ENCODE peak calls at places on chromosomes 6 and 20, in four cellular contexts. C is GM13976; L is activated CD4-positive, CD25-positive, alpha-beta regulatory T cell; V is heart left ventricle. R is an unnamed sample.

GRCh38 chr6:95511404-95511803 is 65.9 kb upstream of the MANEA start:
- DNase-seq in L (no peak), C (no peak), V (no peak), R (no peak)

GRCh38 chr6:158548418-158549161 is 11.3 kb upstream of the TMEM181 start:
- DNase-seq in L (no peak), V (no peak), C (no peak), R (no peak)

GRCh38 chr6:1311400-1312192 is at the start of gene FOXQ1:
- DNase-seq in L (no peak), C (peak; percentile 40), V (no peak), R (peak; percentile 51)

GRCh38 chr6:134172020-134172766 is 119.8 kb upstream of the SLC2A12 start:
- DNase-seq in C (no peak), L (no peak), V (no peak), R (no peak)

GRCh38 chr6:100096936-100097335 is 102.9 kb upstream of the MCHR2 start:
- DNase-seq in V (no peak), C (no peak), L (no peak), R (no peak)

GRCh38 chr6:117502580-117502979 is 20.1 kb downstream of the DCBLD1 start:
- DNase-seq in L (no peak), C (no peak), V (no peak), R (no peak)

GRCh38 chr20:37901667-37902503 is 1.0 kb upstream of the VSTM2L start:
- DNase-seq in V (no peak), C (peak; percentile 87), L (no peak), R (peak; percentile 92)

GRCh38 chr6:4413073-4413472 is 277.7 kb upstream of the ECI2 start:
- DNase-seq in L (no peak), V (no peak), C (no peak), R (no peak)

GRCh38 chr6:14422917-14423316 is 305.3 kb downstream of the CD83 start:
- DNase-seq in L (no peak), C (no peak), V (no peak), R (no peak)

GRCh38 chr6:93176070-93176469 is 243.3 kb downstream of the EPHA7 start:
- DNase-seq in C (peak; percentile 4), L (no peak), V (no peak), R (no peak)

GRCh38 chr20:45951474-45951873 is 17.0 kb downstream of the PCIF1 start:
- DNase-seq in V (no peak), C (no peak), L (no peak), R (no peak)

GRCh38 chr6:109918227-109918626 is 59.9 kb upstream of the GPR6 start:
- DNase-seq in L (no peak), V (no peak), C (no peak), R (no peak)

GRCh38 chr6:153503810-153504209 is 372.7 kb upstream of the RGS17 start:
- DNase-seq in L (no peak), V (no peak), C (no peak), R (no peak)

GRCh38 chr6:70216767-70217166 is 86.1 kb downstream of the COL9A1 start:
- DNase-seq in C (no peak), L (no peak), V (no peak), R (no peak)

GRCh38 chr6:92647630-92648029 is 771.7 kb downstream of the EPHA7 start:
- DNase-seq in V (no peak), C (no peak), L (no peak), R (no peak)

GRCh38 chr6:129211626-129212025 is 328.7 kb downstream of the LAMA2 start:
- DNase-seq in V (no peak), L (no peak), C (no peak), R (no peak)

GRCh38 chr6:25750911-25751310 is 3.6 kb upstream of the SLC17A4 start:
- DNase-seq in V (no peak), L (no peak), C (no peak), R (no peak)

GRCh38 chr6:20233007-20233730 is 20.9 kb upstream of the MBOAT1 start:
- DNase-seq in L (no peak), V (no peak), C (no peak), R (no peak)

GRCh38 chr6:35804996-35805736 is at the start of gene LHFPL5:
- DNase-seq in L (no peak), C (peak; percentile 91), V (peak; percentile 46), R (peak; percentile 85)

GRCh38 chr6:149855040-149855654 is 9.0 kb downstream of the LRP11 start:
- DNase-seq in L (no peak), V (no peak), C (no peak), R (no peak)

GRCh38 chr6:34742094-34742493 is 15.2 kb upstream of the SNRPC start:
- DNase-seq in V (no peak), C (no peak), L (no peak), R (no peak)

GRCh38 chr6:8556370-8557018 is 121.1 kb upstream of the SLC35B3 start:
- DNase-seq in L (no peak), V (no peak), C (no peak), R (no peak)

GRCh38 chr6:139082370-139082769 is 52.5 kb upstream of the HECA start:
- DNase-seq in L (no peak), V (no peak), C (no peak), R (no peak)

GRCh38 chr6:105676837-105677236 is 274.0 kb upstream of the PREP start:
- DNase-seq in C (no peak), L (no peak), V (no peak), R (no peak)

GRCh38 chr6:33297956-33298772 is 578 bp downstream of the RGL2 start:
- DNase-seq in V (peak; percentile 78), C (peak; percentile 89), L (no peak), R (peak; percentile 88)

GRCh38 chr20:6768228-6769185 is 1.0 kb downstream of the BMP2 start:
- DNase-seq in V (peak; percentile 34), L (no peak), C (peak; percentile 22), R (peak; percentile 17)